ENCODE peak calls at places on chromosomes 4 and X, in seven cellular contexts. B is lower leg skin; M is spleen; K is activated CD8-positive, alpha-beta memory T cell treated with anti-CD3 and anti-CD28 coated beads for 24 hours; F is ACHN; J is NCI-H1436; N is stimulated activated CD4-positive, alpha-beta T cell treated with anti-CD3 and anti-CD28 coated beads, TNF-alpha, amount 100 ng/mL, for 4 hours. H is an unnamed sample.

GRCh38 chrX:40008841-40009461 is 88.8 kb downstream of the BCOR start:
- DNase-seq in M (peak), B (peak), N (no peak), J (no peak), F (peak), K (peak), H (peak)

GRCh38 chr4:80265571-80266266 is 745 bp upstream of the FGF5 start:
- DNase-seq in F (peak), N (no peak), K (no peak), B (no peak), J (no peak), M (no peak), H (peak)

GRCh38 chr4:11446156-11446811 is 17.6 kb upstream of the HS3ST1 start:
- DNase-seq in J (no peak), B (no peak), F (no peak), K (no peak), N (no peak), M (no peak), H (peak)

GRCh38 chr4:161189286-161190134 is 974.3 kb downstream of the FSTL5 start:
- DNase-seq in B (no peak), N (no peak), K (no peak), F (no peak), M (no peak), J (no peak), H (no peak)

GRCh38 chr4:102825261-102826071 is 1.9 kb downstream of the UBE2D3 start:
- DNase-seq in K (peak), F (peak), M (no peak), J (no peak), N (no peak), B (peak), H (peak)

GRCh38 chr4:33386761-33387160 is 2666.6 kb downstream of the PCDH7 start:
- DNase-seq in B (no peak), M (no peak), N (no peak), J (no peak), K (no peak), F (peak), H (no peak)

GRCh38 chr4:187128971-187129370 is 405.3 kb upstream of the FAT1 start:
- DNase-seq in F (no peak), K (no peak), B (no peak), M (no peak), J (no peak), N (no peak), H (no peak)

GRCh38 chr4:1402516-1403101 is 3.6 kb downstream of the NKX1-1 start:
- DNase-seq in J (no peak), K (peak), M (peak), F (no peak), B (peak), N (no peak), H (peak)

GRCh38 chrX:15301924-15302323 is 13.5 kb downstream of the ASB11 start:
- DNase-seq in K (no peak), B (peak), F (no peak), N (no peak), J (no peak), M (no peak), H (peak)

GRCh38 chr4:109472343-109472761 is 38.7 kb downstream of the SEC24B start:
- DNase-seq in B (no peak), K (no peak), J (no peak), F (peak), N (no peak), M (no peak), H (no peak)

GRCh38 chrX:11381464-11381863 is 88.3 kb downstream of the AMELX start:
- DNase-seq in N (no peak), J (peak), M (no peak), B (no peak), K (no peak), F (peak), H (peak)

GRCh38 chrX:136034622-136035021 is 49.4 kb downstream of the SLC9A6 start:
- DNase-seq in N (no peak), J (no peak), M (no peak), K (no peak), F (no peak), B (no peak), H (no peak)

GRCh38 chr4:36385951-36386561 is 104.6 kb downstream of the DTHD1 start:
- DNase-seq in B (no peak), F (no peak), K (no peak), N (no peak), M (no peak), J (no peak), H (no peak)

GRCh38 chr4:118352843-118353373 is at the start of gene PRSS12:
- DNase-seq in B (peak), J (peak), M (peak), K (peak), N (peak), F (peak), H (peak)

GRCh38 chrX:132071260-132071659 is 48.2 kb downstream of the STK26 start:
- DNase-seq in M (no peak), K (no peak), B (no peak), J (no peak), N (no peak), F (peak), H (no peak)

GRCh38 chrX:69618803-69619202 is 2.9 kb downstream of the EDA start:
- DNase-seq in N (no peak), K (no peak), J (peak), B (no peak), F (peak), M (no peak), H (peak)

GRCh38 chrX:20059467-20060128 is 57.1 kb downstream of the MAP7D2 start:
- DNase-seq in F (no peak), B (no peak), N (no peak), K (no peak), J (no peak), M (no peak), H (no peak)

GRCh38 chr4:146267826-146268225 is 53.5 kb downstream of the REELD1 start:
- DNase-seq in M (no peak), B (no peak), K (no peak), N (no peak), F (no peak), J (no peak), H (no peak)

GRCh38 chrX:12360991-12361598 is 222.8 kb downstream of the FRMPD4 start:
- DNase-seq in J (no peak), M (no peak), F (no peak), N (no peak), B (no peak), K (no peak), H (no peak)

GRCh38 chr4:120636120-120636630 is 286.4 kb downstream of the PRDM5 start:
- DNase-seq in N (no peak), J (no peak), F (no peak), B (no peak), M (no peak), K (no peak), H (no peak)

GRCh38 chrX:112636951-112637541 is 42.7 kb downstream of the LHFPL1 start:
- DNase-seq in B (no peak), N (no peak), F (no peak), J (no peak), K (no peak), M (no peak), H (no peak)

GRCh38 chrX:24023972-24024664 is 2.9 kb downstream of the KLHL15 start:
- DNase-seq in M (no peak), K (no peak), B (peak), F (peak), J (no peak), N (no peak), H (peak)

H was measured in hepatocyte.